ENCODE peak calls at places on chromosomes 16 and 17, in four cellular contexts. C is lung, W is GM23338, Q is mesenchymal stem cell. T is an unnamed sample. For H3K36me3, the result is how much of the 10 kb centered on the place peaks cover.

GRCh38 chr17:50212121-50212843 is 10.9 kb upstream of the COL1A1 start:
- DNase-seq in W (no peak), Q (peak), C (no peak), T (peak)

GRCh38 chr17:48624544-48625501 is 1.3 kb downstream of the HOXB9 start:
- DNase-seq in W (peak), Q (peak), C (no peak), T (peak)

GRCh38 chr17:58323420-58324408 is 4.9 kb downstream of the TSPOAP1 start:
- DNase-seq in W (no peak), Q (no peak), C (no peak), T (no peak)

GRCh38 chr16:88785106-88785924 is at the start of gene PIEZO1:
- DNase-seq in Q (peak), C (peak), W (peak), T (peak)

GRCh38 chr17:55005520-55005919 is 37.0 kb downstream of the STXBP4 start:
- DNase-seq in C (no peak), Q (peak), W (peak), T (peak)

GRCh38 chr16:24834459-24835335 is 11.1 kb upstream of the SLC5A11 start:
- DNase-seq in W (peak), C (no peak), Q (peak), T (peak)

GRCh38 chr16:68367034-68367433 is 56.2 kb downstream of the PRMT7 start:
- DNase-seq in Q (peak), C (no peak), W (peak), T (peak)

GRCh38 chr16:1088295-1089170 is 7.5 kb downstream of the C1QTNF8 start:
- DNase-seq in C (no peak), W (no peak), Q (no peak), T (peak)

GRCh38 chr17:33521784-33522183 is 228.7 kb upstream of the ASIC2 start:
- DNase-seq in W (peak), Q (no peak), C (no peak), T (peak)

GRCh38 chr17:66491213-66491612 is 188.8 kb downstream of the PRKCA start:
- DNase-seq in C (no peak), W (no peak), Q (no peak), T (no peak)

GRCh38 chr16:27264151-27264550 is 4.4 kb downstream of the NSMCE1 start:
- DNase-seq in Q (peak), W (no peak), C (no peak), T (no peak)

GRCh38 chr16:24972608-24973220 is 42.5 kb downstream of the ARHGAP17 start:
- DNase-seq in C (no peak), Q (no peak), W (no peak), T (no peak)

GRCh38 chr16:52912565-52913173 is 140.0 kb downstream of the CHD9NB start:
- DNase-seq in W (peak), Q (peak), C (peak), T (peak)

GRCh38 chr16:81374514-81374913 is 59.8 kb downstream of the GAN start:
- DNase-seq in W (no peak), C (no peak), Q (no peak), T (no peak)
- H3K36me3 ChIP-seq in W (under half), C (under half), Q (under half), T (under half)

DNA sequence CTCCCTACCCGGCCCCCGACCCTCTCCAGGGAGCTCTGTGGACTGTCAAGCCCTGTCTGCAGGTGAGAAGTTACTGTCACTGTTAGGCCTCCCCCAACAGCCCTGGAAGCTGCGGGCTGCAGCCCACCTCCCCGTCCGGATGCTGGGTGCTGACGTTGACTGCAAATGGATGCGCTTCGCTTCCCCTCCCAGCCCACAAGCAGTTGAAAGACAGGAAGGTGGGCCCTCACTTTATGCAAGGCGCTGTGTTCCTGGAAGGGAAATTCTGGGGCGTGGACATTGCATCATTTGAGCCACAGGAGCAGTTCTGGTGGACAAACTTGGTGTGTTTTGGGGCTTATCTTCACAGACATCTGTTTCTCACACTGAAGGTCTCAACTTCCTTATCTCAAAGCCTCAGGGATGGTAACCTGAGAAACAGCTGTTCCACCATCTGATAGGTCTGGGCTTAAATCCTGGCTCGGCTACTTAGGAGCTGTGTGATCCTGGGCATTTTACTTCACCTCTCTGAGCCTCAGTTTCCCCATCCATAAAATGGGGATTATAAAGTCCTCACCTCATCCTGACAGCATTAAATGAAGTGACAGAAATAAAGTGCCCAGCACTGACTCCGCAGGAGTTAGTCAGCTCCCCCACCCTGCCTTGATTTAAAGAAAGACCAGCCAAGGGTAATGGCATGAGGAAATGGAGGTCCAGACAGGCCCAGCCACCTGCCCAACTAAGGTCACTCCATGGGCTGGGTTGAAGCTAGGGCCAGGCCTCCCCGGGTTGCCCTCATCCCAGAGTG is 4.6 kb upstream of the DRC7 start:
- DNase-seq in Q (no peak), W (peak), C (no peak), T (peak)
- H3K4me3 ChIP-seq in Q (no peak), W (no peak), C (no peak), T (no peak)

GRCh38 chr16:4383591-4384495 is 12.2 kb downstream of the VASN start:
- DNase-seq in W (no peak), C (no peak), Q (no peak), T (no peak)
- H3K36me3 ChIP-seq in W (under half), C (under half), Q (under half), T (under half)

GRCh38 chr16:81746566-81746965 is 32.5 kb upstream of the PLCG2 start:
- DNase-seq in Q (no peak), W (no peak), C (no peak), T (no peak)

GRCh38 chr16:81744911-81745310 is 34.2 kb upstream of the PLCG2 start:
- DNase-seq in Q (no peak), W (peak), C (no peak), T (no peak)

GRCh38 chr16:81740163-81740562 is 38.9 kb upstream of the PLCG2 start:
- DNase-seq in Q (no peak), W (peak), C (no peak), T (peak)

GRCh38 chr16:81745704-81746558 is 33.2 kb upstream of the PLCG2 start:
- DNase-seq in Q (peak), W (peak), C (peak), T (peak)

DNA sequence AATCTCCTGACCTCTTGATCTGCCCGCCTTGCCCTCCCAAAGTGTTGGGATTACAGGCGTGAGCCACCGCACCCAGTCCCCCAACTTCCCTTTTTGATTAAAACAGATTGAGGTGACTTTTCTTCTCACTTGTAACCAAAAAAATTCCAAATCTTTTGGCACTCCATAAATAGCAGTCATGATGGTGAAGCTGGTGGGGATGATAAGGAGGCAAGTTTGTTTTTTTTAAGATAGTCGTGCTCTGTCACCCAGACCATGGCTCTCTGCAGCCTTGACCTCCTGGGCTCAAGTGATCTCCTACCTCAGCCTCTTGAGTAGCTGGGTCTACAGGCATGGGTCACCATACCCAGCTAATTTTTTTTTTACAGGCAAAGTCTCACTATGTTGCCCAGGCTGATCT is 34.7 kb upstream of the PLCG2 start:
- DNase-seq in Q (no peak), W (no peak), C (no peak), T (no peak)
- H3K4me3 ChIP-seq in Q (no peak), W (no peak), C (no peak), T (no peak)

GRCh38 chr17:2253768-2254406 is 49.7 kb downstream of the SMG6 start:
- DNase-seq in W (no peak), Q (no peak), C (no peak), T (no peak)
- H3K36me3 ChIP-seq in W (under half), Q (under half), C (under half), T (under half)

GRCh38 chr17:39687101-39687545 is 734 bp downstream of the PGAP3 start:
- DNase-seq in Q (no peak), C (no peak), W (no peak), T (no peak)

GRCh38 chr17:39684369-39685043 is 3.4 kb downstream of the PGAP3 start:
- DNase-seq in C (no peak), Q (no peak), W (no peak), T (no peak)

GRCh38 chr17:39688475-39688835 is 598 bp upstream of the PGAP3 start:
- DNase-seq in C (no peak), Q (peak), W (no peak), T (no peak)

GRCh38 chr17:39687546-39688474 is at the start of gene PGAP3:
- DNase-seq in Q (peak), C (peak), W (peak), T (peak)

GRCh38 chr17:39688945-39689344 is 1.1 kb upstream of the PGAP3 start:
- DNase-seq in W (peak), Q (no peak), C (no peak), T (peak)
- H3K4me3 ChIP-seq in W (peak), Q (peak), C (no peak), T (peak)

GRCh38 chr16:2757344-2757743 is 4.9 kb downstream of the SRRM2 start:
- DNase-seq in Q (no peak), W (no peak), C (no peak), T (no peak)
- H3K36me3 ChIP-seq in Q (half or more), W (half or more), C (under half), T (half or more)

DNA sequence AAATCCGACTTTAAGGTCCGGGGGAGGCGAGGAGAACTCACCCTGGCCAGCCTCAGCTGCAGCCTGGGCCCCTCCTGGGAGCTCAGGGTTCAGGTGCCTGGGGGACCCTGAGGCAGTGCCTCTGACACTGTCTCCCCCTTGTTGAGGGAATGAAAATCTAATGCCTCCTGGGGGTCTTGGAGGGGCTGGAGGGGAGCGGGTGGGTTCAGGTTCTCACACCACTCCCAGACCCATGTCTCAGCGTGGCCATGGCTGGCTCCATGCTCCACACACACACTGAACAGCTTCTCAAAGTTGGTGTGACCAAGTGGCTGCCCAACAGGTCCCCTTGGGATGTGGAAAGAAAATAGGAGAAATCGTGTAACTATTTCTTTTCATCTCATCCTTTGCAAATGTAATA is 903 bp upstream of the PRCD start:
- DNase-seq in Q (no peak), C (no peak), W (no peak), T (no peak)
- H3K4me3 ChIP-seq in Q (peak), C (no peak), W (peak), T (no peak)

DNA sequence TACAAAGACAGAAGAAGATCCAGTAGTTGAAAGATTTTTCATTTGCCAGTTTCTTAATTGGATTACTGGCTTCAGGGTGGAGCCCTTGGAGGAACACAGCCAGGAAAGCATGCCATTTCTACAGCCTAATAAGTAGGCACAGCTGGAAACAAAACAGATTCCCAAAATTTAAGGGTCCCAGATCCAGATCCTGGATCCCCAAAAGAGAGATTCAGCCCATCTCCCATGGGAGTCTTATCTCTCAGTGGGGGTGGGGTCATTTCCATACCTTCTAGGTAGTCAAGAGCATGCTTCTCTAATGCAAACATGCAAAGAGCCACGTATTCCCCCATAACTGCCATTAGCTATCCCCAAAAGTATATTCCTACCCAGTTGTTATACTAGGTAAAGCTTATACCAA is 49.9 kb downstream of the SCPEP1 start:
- DNase-seq in C (no peak), Q (no peak), W (no peak), T (no peak)
- H3K36me3 ChIP-seq in C (under half), Q (under half), W (under half), T (under half)

T was measured in H7.